ENCODE peak calls at places on chromosomes 3 and 15, in six cellular contexts. One of them, this sample, is unnamed.

GRCh38 chr15:47334805-47335204 is 382.5 kb upstream of the SEMA6D start:
- DNase-seq in T-helper 1 cell: no peak
- DNase-seq in NCI-H2029 treated with DMSO at 0.1 percent for 48 hours: no peak
- DNase-seq in cardiac fibroblast: no peak
- DNase-seq in foreskin fibroblast: no peak
- DNase-seq in GM19239: no peak
- DNase-seq in this sample: no peak

GRCh38 chr15:85760049-85760448 is 34.7 kb downstream of the KLHL25 start:
- DNase-seq in T-helper 1 cell: no peak
- DNase-seq in NCI-H2029 treated with DMSO at 0.1 percent for 48 hours: no peak
- DNase-seq in cardiac fibroblast: no peak
- DNase-seq in foreskin fibroblast: no peak
- DNase-seq in GM19239: no peak
- DNase-seq in this sample: no peak

GRCh38 chr3:59998040-59998439 is 948.2 kb upstream of the CFAP20DC start:
- DNase-seq in T-helper 1 cell: no peak
- DNase-seq in NCI-H2029 treated with DMSO at 0.1 percent for 48 hours: no peak
- DNase-seq in cardiac fibroblast: no peak
- DNase-seq in foreskin fibroblast: no peak
- DNase-seq in GM19239: no peak
- DNase-seq in this sample: no peak

GRCh38 chr3:42175841-42176240 is 84.7 kb downstream of the TRAK1 start:
- DNase-seq in T-helper 1 cell: no peak
- DNase-seq in NCI-H2029 treated with DMSO at 0.1 percent for 48 hours: no peak
- DNase-seq in cardiac fibroblast: no peak
- DNase-seq in foreskin fibroblast: no peak
- DNase-seq in GM19239: no peak
- DNase-seq in this sample: no peak

GRCh38 chr15:72358121-72358520 is 17.7 kb downstream of the HEXA start:
- DNase-seq in T-helper 1 cell: no peak
- DNase-seq in NCI-H2029 treated with DMSO at 0.1 percent for 48 hours: no peak
- DNase-seq in cardiac fibroblast: no peak
- DNase-seq in foreskin fibroblast: no peak
- DNase-seq in GM19239: no peak
- DNase-seq in this sample: no peak

GRCh38 chr15:29089731-29090616 is 179.6 kb downstream of the NSMCE3 start:
- DNase-seq in T-helper 1 cell: no peak
- DNase-seq in NCI-H2029 treated with DMSO at 0.1 percent for 48 hours: no peak
- DNase-seq in cardiac fibroblast: peak; percentile 9
- DNase-seq in foreskin fibroblast: peak; percentile 40
- DNase-seq in GM19239: no peak
- DNase-seq in this sample: no peak

GRCh38 chr3:156341831-156342416 is 213.0 kb downstream of the SSR3 start:
- DNase-seq in T-helper 1 cell: no peak
- DNase-seq in NCI-H2029 treated with DMSO at 0.1 percent for 48 hours: no peak
- DNase-seq in cardiac fibroblast: no peak
- DNase-seq in foreskin fibroblast: no peak
- DNase-seq in GM19239: peak; percentile 34
- DNase-seq in this sample: peak; percentile 56

GRCh38 chr3:4107430-4107829 is 195.7 kb upstream of the SETMAR start:
- DNase-seq in T-helper 1 cell: no peak
- DNase-seq in NCI-H2029 treated with DMSO at 0.1 percent for 48 hours: no peak
- DNase-seq in cardiac fibroblast: no peak
- DNase-seq in foreskin fibroblast: no peak
- DNase-seq in GM19239: no peak
- DNase-seq in this sample: no peak

GRCh38 chr3:195441051-195441450 is 1.8 kb downstream of the ACAP2 start:
- DNase-seq in T-helper 1 cell: no peak
- DNase-seq in NCI-H2029 treated with DMSO at 0.1 percent for 48 hours: no peak
- DNase-seq in cardiac fibroblast: peak; percentile 18
- DNase-seq in foreskin fibroblast: no peak
- DNase-seq in GM19239: no peak
- DNase-seq in this sample: no peak

GRCh38 chr3:71972031-71972430 is 187.1 kb upstream of the PROK2 start:
- DNase-seq in T-helper 1 cell: no peak
- DNase-seq in NCI-H2029 treated with DMSO at 0.1 percent for 48 hours: peak; percentile 18
- DNase-seq in cardiac fibroblast: no peak
- DNase-seq in foreskin fibroblast: peak; percentile 81
- DNase-seq in GM19239: no peak
- DNase-seq in this sample: no peak

GRCh38 chr3:30567139-30567753 is 39.2 kb upstream of the TGFBR2 start:
- DNase-seq in T-helper 1 cell: no peak
- DNase-seq in NCI-H2029 treated with DMSO at 0.1 percent for 48 hours: no peak
- DNase-seq in cardiac fibroblast: no peak
- DNase-seq in foreskin fibroblast: no peak
- DNase-seq in GM19239: no peak
- DNase-seq in this sample: no peak

GRCh38 chr15:77836116-77836798 is 203.5 kb upstream of the LINGO1 start:
- DNase-seq in T-helper 1 cell: no peak
- DNase-seq in NCI-H2029 treated with DMSO at 0.1 percent for 48 hours: no peak
- DNase-seq in cardiac fibroblast: peak; percentile 31
- DNase-seq in foreskin fibroblast: peak; percentile 33
- DNase-seq in GM19239: no peak
- DNase-seq in this sample: peak; percentile 72

GRCh38 chr3:46400000-46400734 is 6.7 kb downstream of the CCR5AS start:
- DNase-seq in T-helper 1 cell: no peak
- DNase-seq in NCI-H2029 treated with DMSO at 0.1 percent for 48 hours: no peak
- DNase-seq in cardiac fibroblast: peak; percentile 57
- DNase-seq in foreskin fibroblast: no peak
- DNase-seq in GM19239: no peak
- DNase-seq in this sample: no peak

GRCh38 chr3:50478051-50478450 is 25.4 kb downstream of the CACNA2D2 start:
- DNase-seq in T-helper 1 cell: no peak
- DNase-seq in NCI-H2029 treated with DMSO at 0.1 percent for 48 hours: no peak
- DNase-seq in cardiac fibroblast: no peak
- DNase-seq in foreskin fibroblast: no peak
- DNase-seq in GM19239: no peak
- DNase-seq in this sample: no peak

GRCh38 chr15:67836477-67836876 is 3.4 kb downstream of the RNU6-1 start:
- DNase-seq in T-helper 1 cell: peak; percentile 51
- DNase-seq in NCI-H2029 treated with DMSO at 0.1 percent for 48 hours: no peak
- DNase-seq in cardiac fibroblast: peak; percentile 56
- DNase-seq in foreskin fibroblast: peak; percentile 61
- DNase-seq in GM19239: no peak
- DNase-seq in this sample: peak; percentile 69

GRCh38 chr3:194178128-194178527 is 42.2 kb downstream of the HES1 start:
- DNase-seq in T-helper 1 cell: no peak
- DNase-seq in NCI-H2029 treated with DMSO at 0.1 percent for 48 hours: no peak
- DNase-seq in cardiac fibroblast: no peak
- DNase-seq in foreskin fibroblast: no peak
- DNase-seq in GM19239: no peak
- DNase-seq in this sample: no peak

GRCh38 chr3:148146947-148147346 is 550.8 kb upstream of the AGTR1 start:
- DNase-seq in T-helper 1 cell: no peak
- DNase-seq in NCI-H2029 treated with DMSO at 0.1 percent for 48 hours: no peak
- DNase-seq in cardiac fibroblast: peak; percentile 78
- DNase-seq in foreskin fibroblast: peak; percentile 85
- DNase-seq in GM19239: no peak
- DNase-seq in this sample: no peak